ENCODE peak calls at places on chromosomes 13 and 19, in nine cellular contexts. C is left ventricle myocardium inferior, Y is IMR-90, U is upper lobe of left lung, S is ascending aorta, I is transverse colon, V is heart right ventricle, L is AG04450, G is OCI-LY7. H is an unnamed sample.

GRCh38 chr13:102555914-102556553 is 40.8 kb upstream of the TPP2 start:
- DNase-seq in C (no peak), Y (peak), U (no peak), S (no peak), I (no peak), V (no peak), L (no peak), G (peak), H (peak)

GRCh38 chr19:12521996-12522395 is 29.3 kb downstream of the ZNF564 start:
- DNase-seq in C (no peak), Y (no peak), U (no peak), S (no peak), I (no peak), V (no peak), L (no peak), G (peak), H (no peak)

GRCh38 chr19:49677232-49677881 is at the start of gene PRMT1:
- DNase-seq in C (no peak), Y (no peak), U (no peak), S (no peak), I (peak), V (no peak), L (no peak), G (peak), H (peak)

GRCh38 chr19:38221919-38222828 is 1.8 kb downstream of the DPF1 start:
- DNase-seq in C (no peak), Y (no peak), U (no peak), S (no peak), I (no peak), V (no peak), L (no peak), G (no peak), H (no peak)

GRCh38 chr13:75372923-75373841 is 108.8 kb downstream of the TBC1D4 start:
- DNase-seq in C (no peak), Y (no peak), U (no peak), S (no peak), I (no peak), V (no peak), L (no peak), G (no peak), H (no peak)

GRCh38 chr19:56403261-56403660 is 871 bp upstream of the ZNF583 start:
- DNase-seq in C (no peak), Y (peak), U (no peak), S (no peak), I (no peak), V (no peak), L (peak), G (no peak), H (peak)

GRCh38 chr19:17627161-17627560 is 61.0 kb downstream of the UNC13A start:
- DNase-seq in C (no peak), Y (no peak), U (no peak), S (no peak), I (no peak), V (no peak), L (no peak), G (no peak), H (no peak)

GRCh38 chr13:67091603-67092002 is 138.5 kb downstream of the PCDH9 start:
- DNase-seq in C (no peak), Y (no peak), U (no peak), S (no peak), I (no peak), V (no peak), L (no peak), G (no peak), H (no peak)

GRCh38 chr13:110680852-110681251 is 25.1 kb downstream of the CARS2 start:
- DNase-seq in C (no peak), Y (no peak), U (no peak), S (peak), I (no peak), V (no peak), L (no peak), G (peak), H (peak)

GRCh38 chr13:107203146-107203847 is 635.4 kb upstream of the ARGLU1 start:
- DNase-seq in C (no peak), Y (no peak), U (no peak), S (no peak), I (no peak), V (peak), L (no peak), G (peak), H (peak)

GRCh38 chr19:8575467-8575997 is 1.7 kb downstream of the MYO1F start:
- DNase-seq in C (no peak), Y (peak), U (peak), S (no peak), I (peak), V (no peak), L (no peak), G (no peak), H (peak)

GRCh38 chr13:90696656-90697055 is 650.8 kb upstream of the MIR17HG start:
- DNase-seq in C (no peak), Y (peak), U (no peak), S (no peak), I (no peak), V (no peak), L (no peak), G (no peak), H (no peak)

GRCh38 chr13:46622918-46623256 is 69.9 kb downstream of the LRCH1 start:
- DNase-seq in C (peak), Y (peak), U (no peak), S (no peak), I (peak), V (peak), L (peak), G (peak), H (peak)

GRCh38 chr19:5995606-5996005 is 17.7 kb upstream of the RANBP3 start:
- DNase-seq in C (no peak), Y (no peak), U (no peak), S (no peak), I (no peak), V (no peak), L (no peak), G (no peak), H (no peak)

GRCh38 chr13:34164585-34164984 is 346.6 kb downstream of the RFC3 start:
- DNase-seq in C (no peak), Y (no peak), U (no peak), S (no peak), I (no peak), V (no peak), L (no peak), G (no peak), H (no peak)

GRCh38 chr19:28608292-28608691 is 604.7 kb downstream of the UQCRFS1 start:
- DNase-seq in C (no peak), Y (no peak), U (no peak), S (no peak), I (no peak), V (no peak), L (no peak), G (no peak), H (no peak)

GRCh38 chr13:98172570-98173405 is 4.3 kb downstream of the RNF113B start:
- DNase-seq in C (no peak), Y (peak), U (no peak), S (no peak), I (no peak), V (no peak), L (no peak), G (no peak), H (peak)

GRCh38 chr13:80881495-80882482 is 540.9 kb upstream of the SPRY2 start:
- DNase-seq in C (no peak), Y (no peak), U (no peak), S (no peak), I (no peak), V (no peak), L (no peak), G (no peak), H (peak)

GRCh38 chr19:18457478-18458331 is 19.8 kb upstream of the ISYNA1 start:
- DNase-seq in C (no peak), Y (no peak), U (no peak), S (no peak), I (no peak), V (no peak), L (no peak), G (no peak), H (no peak)

GRCh38 chr19:52211926-52212571 is 22.2 kb downstream of the PPP2R1A start:
- DNase-seq in C (no peak), Y (no peak), U (no peak), S (no peak), I (no peak), V (no peak), L (no peak), G (no peak), H (no peak)

GRCh38 chr19:12733369-12733896 is 1.1 kb downstream of the TRIR start:
- DNase-seq in C (no peak), Y (peak), U (no peak), S (no peak), I (no peak), V (no peak), L (no peak), G (peak), H (peak)

GRCh38 chr13:78035500-78035899 is 116.9 kb upstream of the EDNRB start:
- DNase-seq in C (no peak), Y (no peak), U (no peak), S (no peak), I (no peak), V (no peak), L (no peak), G (no peak), H (no peak)

GRCh38 chr13:98440390-98441055 is 136.4 kb downstream of the STK24 start:
- DNase-seq in C (no peak), Y (no peak), U (no peak), S (peak), I (no peak), V (no peak), L (no peak), G (no peak), H (no peak)

GRCh38 chr13:43374621-43375020 is 351.2 kb downstream of the DNAJC15 start:
- DNase-seq in C (no peak), Y (peak), U (no peak), S (no peak), I (no peak), V (no peak), L (no peak), G (no peak), H (peak)

GRCh38 chr19:10782795-10783194 is 53.2 kb downstream of the TMED1 start:
- DNase-seq in C (peak), Y (no peak), U (peak), S (no peak), I (no peak), V (peak), L (no peak), G (no peak), H (no peak)

GRCh38 chr13:97226013-97226412 is 3.9 kb downstream of the MBNL2 start:
- DNase-seq in C (no peak), Y (no peak), U (no peak), S (no peak), I (no peak), V (no peak), L (no peak), G (peak), H (no peak)

GRCh38 chr19:34639491-34640085 is 37.4 kb downstream of the SCGB2B2 start:
- DNase-seq in C (no peak), Y (peak), U (peak), S (no peak), I (peak), V (peak), L (peak), G (peak), H (peak)

GRCh38 chr19:12603714-12604113 is 6.9 kb downstream of the ZNF490 start:
- DNase-seq in C (no peak), Y (peak), U (no peak), S (no peak), I (peak), V (no peak), L (no peak), G (peak), H (no peak)

GRCh38 chr19:43353606-43354304 is at the start of gene CD177:
- DNase-seq in C (no peak), Y (no peak), U (no peak), S (no peak), I (no peak), V (no peak), L (no peak), G (no peak), H (no peak)

GRCh38 chr13:24502567-24503375 is 9.8 kb downstream of the PARP4 start:
- DNase-seq in C (peak), Y (peak), U (no peak), S (no peak), I (peak), V (no peak), L (no peak), G (no peak), H (peak)

GRCh38 chr19:50311723-50312635 is 17.2 kb downstream of the KCNC3 start:
- DNase-seq in C (no peak), Y (no peak), U (no peak), S (no peak), I (no peak), V (no peak), L (no peak), G (no peak), H (no peak)

GRCh38 chr19:6767357-6768235 is at the start of gene SH2D3A:
- DNase-seq in C (peak), Y (peak), U (peak), S (peak), I (peak), V (peak), L (no peak), G (peak), H (peak)

GRCh38 chr13:38566526-38566925 is 120.4 kb upstream of the FREM2 start:
- DNase-seq in C (no peak), Y (no peak), U (no peak), S (no peak), I (no peak), V (no peak), L (no peak), G (no peak), H (peak)

GRCh38 chr19:45235485-45235884 is 9.7 kb downstream of the EXOC3L2 start:
- DNase-seq in C (no peak), Y (no peak), U (no peak), S (no peak), I (no peak), V (no peak), L (no peak), G (no peak), H (no peak)

GRCh38 chr19:18009412-18010066 is 1.6 kb downstream of the ARRDC2 start:
- DNase-seq in C (no peak), Y (peak), U (no peak), S (no peak), I (no peak), V (no peak), L (no peak), G (no peak), H (no peak)

GRCh38 chr19:51246153-51246552 is 4.7 kb upstream of the SIGLECL1 start:
- DNase-seq in C (no peak), Y (peak), U (no peak), S (no peak), I (no peak), V (no peak), L (no peak), G (no peak), H (no peak)

GRCh38 chr19:42010245-42011126 is 16.5 kb upstream of the ATP1A3 start:
- DNase-seq in C (no peak), Y (peak), U (no peak), S (no peak), I (no peak), V (no peak), L (no peak), G (peak), H (peak)

DNA sequence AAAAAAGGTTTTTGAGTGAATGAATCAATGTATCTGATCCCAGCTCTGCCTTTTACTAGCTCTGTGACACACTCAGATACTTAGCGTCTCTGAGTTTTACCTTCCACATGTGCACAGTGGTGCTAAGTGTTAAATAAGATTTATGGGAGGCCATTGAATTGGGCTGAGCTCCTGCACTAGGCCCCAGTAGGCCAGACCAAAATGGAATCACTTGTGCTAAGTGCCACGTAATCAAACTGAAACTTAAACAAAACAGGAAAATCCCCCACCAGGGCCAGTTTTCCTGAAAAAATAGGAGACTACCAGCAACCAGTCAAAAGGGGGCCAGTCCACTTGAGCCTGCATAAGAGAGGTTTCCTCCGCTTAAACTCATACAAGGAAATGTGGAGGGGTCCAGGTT is 40.9 kb downstream of the GJA3 start:
- DNase-seq in C (no peak), Y (no peak), U (no peak), S (no peak), I (no peak), V (no peak), L (no peak), G (no peak), H (no peak)
- H3K4me3 ChIP-seq in C (no peak), Y (no peak), U (peak), S (peak), I (no peak), V (peak), L (peak), G (peak), H (no peak)

GRCh38 chr13:23175920-23176319 is 4.9 kb upstream of the SGCG start:
- DNase-seq in C (no peak), Y (peak), U (no peak), S (no peak), I (no peak), V (no peak), L (no peak), G (no peak), H (peak)
- TF ChIP-seq CTCF in C (no peak), Y (peak), U (no peak), S (no peak), I (no peak), V (peak), L (peak), G (peak), H (peak)

GRCh38 chr13:27311518-27312208 is 41.0 kb downstream of the RASL11A start:
- DNase-seq in C (no peak), Y (no peak), U (no peak), S (no peak), I (no peak), V (no peak), L (no peak), G (peak), H (no peak)

GRCh38 chr13:27309401-27309958 is 38.9 kb downstream of the RASL11A start:
- DNase-seq in C (no peak), Y (no peak), U (peak), S (no peak), I (no peak), V (no peak), L (no peak), G (no peak), H (no peak)

GRCh38 chr13:27308941-27309340 is 38.3 kb downstream of the RASL11A start:
- DNase-seq in C (no peak), Y (no peak), U (no peak), S (no peak), I (no peak), V (no peak), L (no peak), G (no peak), H (no peak)

GRCh38 chr13:27313742-27314141 is 43.1 kb downstream of the RASL11A start:
- DNase-seq in C (no peak), Y (peak), U (no peak), S (no peak), I (no peak), V (no peak), L (no peak), G (no peak), H (no peak)

GRCh38 chr13:27309967-27310598 is 39.5 kb downstream of the RASL11A start:
- DNase-seq in C (no peak), Y (peak), U (no peak), S (no peak), I (no peak), V (no peak), L (no peak), G (no peak), H (peak)
- H3K4me3 ChIP-seq in C (no peak), Y (no peak), U (no peak), S (no peak), I (no peak), V (no peak), L (no peak), G (no peak), H (no peak)

DNA sequence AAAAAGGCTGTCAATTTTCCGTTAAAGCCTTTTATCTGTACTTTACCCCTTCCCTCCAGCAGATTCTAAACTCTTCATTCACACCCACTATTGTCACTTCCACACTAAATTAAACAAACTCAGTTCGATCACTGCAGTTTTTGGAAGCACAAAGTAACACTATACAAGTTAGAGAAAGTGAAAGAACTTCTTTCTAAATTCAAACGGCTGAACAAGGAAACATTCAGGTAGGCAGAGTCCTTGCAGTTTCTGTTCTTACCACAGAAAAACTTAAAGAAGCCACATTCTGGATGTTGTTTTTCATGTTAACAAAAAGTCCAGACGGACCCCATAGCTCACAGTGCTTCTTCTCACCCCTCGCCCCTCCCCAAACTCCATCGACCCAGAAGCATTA is 27.5 kb upstream of the UBE2L5 start:
- DNase-seq in C (no peak), Y (peak), U (no peak), S (no peak), I (no peak), V (no peak), L (no peak), G (peak), H (no peak)
- TF ChIP-seq CTCF in C (no peak), Y (no peak), U (no peak), S (no peak), I (peak), V (no peak), L (no peak), G (no peak), H (no peak)